ENCODE peak calls at places on chromosomes 11 and 22, in eight cellular contexts. I, S, Q, T, B, U, X and G are unnamed samples.

GRCh38 chr11:10329935-10330334 is 25.1 kb downstream of the ADM start:
- DNase-seq in X (no peak), Q (no peak), I (no peak), S (no peak), U (no peak), B (no peak), T (no peak), G (no peak)

GRCh38 chr11:69587454-69588081 is 53.4 kb upstream of the CCND1 start:
- DNase-seq in B (no peak), Q (no peak), U (no peak), X (no peak), T (no peak), S (peak), I (peak), G (no peak)

GRCh38 chr11:64348611-64349387 is 8.8 kb downstream of the CCDC88B start:
- DNase-seq in I (no peak), S (no peak), U (no peak), X (peak), T (peak), B (peak), Q (no peak), G (no peak)

GRCh38 chr11:61963016-61963281 is 4.5 kb downstream of the FTH1 start:
- DNase-seq in B (no peak), S (no peak), T (no peak), I (no peak), X (no peak), U (peak), Q (peak), G (no peak)

GRCh38 chr22:31881198-31881597 is 63.1 kb upstream of the YWHAH start:
- DNase-seq in B (no peak), X (no peak), T (no peak), S (no peak), Q (no peak), I (no peak), U (no peak), G (no peak)

GRCh38 chr11:87493516-87493915 is 455.8 kb downstream of the TMEM135 start:
- DNase-seq in U (no peak), X (peak), Q (no peak), I (no peak), T (no peak), S (no peak), B (no peak), G (no peak)

GRCh38 chr22:36759481-36760159 is 16.3 kb downstream of the IFT27 start:
- DNase-seq in X (no peak), I (no peak), T (no peak), U (no peak), Q (no peak), S (no peak), B (no peak), G (no peak)

GRCh38 chr11:68828155-68828931 is 13.4 kb downstream of the CPT1A start:
- DNase-seq in B (no peak), S (no peak), Q (no peak), I (no peak), X (no peak), T (no peak), U (no peak), G (no peak)

GRCh38 chr22:50483556-50483955 is 2.2 kb downstream of the ADM2 start:
- DNase-seq in S (no peak), Q (no peak), T (no peak), U (no peak), I (no peak), X (no peak), B (no peak), G (no peak)

GRCh38 chr11:70933986-70934583 is 318.3 kb downstream of the SHANK2 start:
- DNase-seq in B (no peak), S (no peak), I (no peak), X (no peak), Q (no peak), U (no peak), T (no peak), G (peak)

GRCh38 chr11:6418958-6419611 is at the start of gene APBB1:
- DNase-seq in Q (peak), T (peak), I (peak), U (peak), S (no peak), X (peak), B (peak), G (peak)

GRCh38 chr11:122398167-122398566 is 257.4 kb upstream of the UBASH3B start:
- DNase-seq in Q (no peak), U (no peak), S (no peak), B (no peak), T (no peak), X (no peak), I (no peak), G (no peak)

GRCh38 chr11:108494182-108494581 is 4.0 kb downstream of the POGLUT3 start:
- DNase-seq in U (no peak), Q (no peak), S (no peak), I (no peak), T (no peak), X (no peak), B (no peak), G (no peak)

GRCh38 chr22:40479126-40479800 is 108.9 kb downstream of the SGSM3 start:
- DNase-seq in Q (no peak), I (no peak), S (no peak), T (no peak), U (no peak), X (no peak), B (no peak), G (no peak)

GRCh38 chr11:78860720-78861422 is 286.2 kb upstream of the NARS2 start:
- DNase-seq in Q (no peak), B (no peak), T (no peak), I (no peak), X (peak), S (no peak), U (no peak), G (no peak)

GRCh38 chr11:7520011-7520942 is 6.5 kb downstream of the PPFIBP2 start:
- DNase-seq in S (no peak), X (no peak), B (no peak), U (no peak), I (no peak), Q (no peak), T (peak), G (no peak)

GRCh38 chr11:68342459-68343158 is 30.2 kb downstream of the LRP5 start:
- DNase-seq in Q (no peak), X (peak), S (peak), I (no peak), U (no peak), B (no peak), T (no peak), G (no peak)

GRCh38 chr22:37504964-37505363 is 14.3 kb downstream of the CARD10 start:
- DNase-seq in I (no peak), T (no peak), U (no peak), X (no peak), Q (no peak), S (no peak), B (no peak), G (no peak)

GRCh38 chr11:65803797-65804492 is 17.1 kb downstream of the OVOL1 start:
- DNase-seq in Q (no peak), S (no peak), B (no peak), U (no peak), T (no peak), I (no peak), X (peak), G (no peak)

GRCh38 chr11:18769802-18770456 is 21.7 kb downstream of the PTPN5 start:
- DNase-seq in I (no peak), Q (no peak), T (peak), U (no peak), X (peak), B (no peak), S (no peak), G (peak)

GRCh38 chr11:64793271-64794160 is 9.5 kb downstream of the MAP4K2 start:
- DNase-seq in Q (no peak), I (no peak), X (no peak), U (no peak), B (no peak), T (no peak), S (no peak), G (peak)

GRCh38 chr22:40411506-40411861 is 41.1 kb downstream of the SGSM3 start:
- DNase-seq in I (no peak), Q (no peak), X (no peak), S (no peak), T (no peak), B (no peak), U (no peak), G (no peak)

GRCh38 chr11:12914401-12914912 is 94.7 kb upstream of the RASSF10 start:
- DNase-seq in S (no peak), U (no peak), B (peak), Q (no peak), I (peak), X (peak), T (peak), G (peak)

GRCh38 chr11:69925366-69926196 is 106.4 kb upstream of the FGF3 start:
- DNase-seq in T (no peak), X (no peak), U (no peak), Q (peak), B (no peak), I (no peak), S (no peak), G (peak)

GRCh38 chr22:27962268-27963191 is 43.5 kb upstream of the PITPNB start:
- DNase-seq in U (no peak), B (no peak), S (no peak), T (no peak), Q (no peak), X (no peak), I (no peak), G (no peak)

GRCh38 chr11:57514538-57515331 is 767 bp downstream of the SLC43A1 start:
- DNase-seq in X (peak), I (peak), B (no peak), T (peak), S (no peak), Q (peak), U (peak), G (peak)

GRCh38 chr22:17258015-17258827 is 39.0 kb upstream of the ADA2 start:
- DNase-seq in B (peak), T (peak), X (peak), I (no peak), U (peak), Q (peak), S (no peak), G (peak)

GRCh38 chr11:130096823-130097222 is 27.1 kb downstream of the APLP2 start:
- DNase-seq in X (no peak), S (no peak), U (no peak), T (no peak), B (no peak), Q (no peak), I (no peak), G (no peak)

GRCh38 chr11:35851342-35851741 is 92.5 kb upstream of the LDLRAD3 start:
- DNase-seq in I (no peak), X (no peak), U (no peak), B (no peak), T (no peak), S (no peak), Q (no peak), G (no peak)

GRCh38 chr11:115869780-115870431 is 365.7 kb upstream of the CADM1 start:
- DNase-seq in U (no peak), T (peak), I (no peak), Q (no peak), B (peak), X (peak), S (no peak), G (no peak)

GRCh38 chr11:65962136-65962564 is 616 bp downstream of the SART1 start:
- DNase-seq in X (no peak), S (no peak), B (no peak), U (no peak), Q (no peak), I (no peak), T (no peak), G (no peak)

GRCh38 chr11:35794850-35795249 is 132.3 kb downstream of the TRIM44 start:
- DNase-seq in U (no peak), T (no peak), X (no peak), S (no peak), Q (no peak), B (no peak), I (no peak), G (no peak)

GRCh38 chr11:9280655-9281301 is 15.6 kb upstream of the DENND5A start:
- DNase-seq in U (peak), B (no peak), T (peak), S (no peak), I (no peak), Q (no peak), X (no peak), G (no peak)

GRCh38 chr11:94672636-94673035 is 95.5 kb upstream of the AMOTL1 start:
- DNase-seq in T (no peak), I (no peak), X (no peak), Q (no peak), U (no peak), B (no peak), S (no peak), G (no peak)

GRCh38 chr11:69171476-69171875 is 15.7 kb downstream of the SMIM38 start:
- DNase-seq in U (no peak), X (no peak), Q (no peak), I (no peak), T (no peak), S (no peak), B (no peak), G (no peak)

GRCh38 chr11:72832301-72833082 is 18.3 kb downstream of the ATG16L2 start:
- DNase-seq in S (no peak), B (no peak), T (no peak), I (no peak), Q (no peak), X (no peak), U (no peak), G (no peak)

GRCh38 chr11:19444231-19444630 is 203.5 kb upstream of the E2F8 start:
- DNase-seq in I (no peak), Q (no peak), S (no peak), T (no peak), B (no peak), U (no peak), X (no peak), G (no peak)

GRCh38 chr11:88575876-88576275 is 238.3 kb upstream of the CTSC start:
- DNase-seq in U (no peak), S (no peak), Q (no peak), I (no peak), X (no peak), B (no peak), T (no peak), G (no peak)

DNA sequence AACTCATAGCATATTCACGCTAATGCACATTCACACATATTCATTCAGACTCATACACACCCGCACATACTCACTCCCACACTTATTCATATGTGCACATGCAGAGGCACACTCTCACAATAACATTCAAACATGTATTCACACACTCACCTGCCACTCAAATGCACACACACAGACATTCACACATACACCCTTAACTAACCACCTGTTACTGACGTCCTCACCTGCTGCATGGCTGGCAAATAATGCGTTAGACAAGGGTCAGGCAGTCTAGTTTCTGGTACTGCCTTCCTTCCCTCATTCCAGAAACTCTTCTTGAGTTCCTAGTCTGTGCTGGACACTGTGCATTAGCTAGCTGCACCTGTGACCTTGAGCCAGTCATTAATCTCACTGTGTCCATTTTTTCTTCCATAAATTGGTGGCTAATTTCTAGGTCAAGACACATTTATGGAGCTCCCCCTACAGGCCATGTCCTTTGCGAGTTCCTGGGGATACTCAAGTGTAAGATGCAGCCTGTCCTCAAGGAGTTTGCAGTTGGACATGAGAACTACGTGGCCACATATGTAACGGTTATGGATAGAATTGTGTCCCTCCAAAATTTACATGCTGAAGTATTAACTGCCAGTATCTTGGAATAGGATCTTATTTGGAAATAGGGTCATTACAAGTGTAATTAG is 34.5 kb upstream of the SEZ6L start:
- DNase-seq in B (peak), U (no peak), Q (no peak), X (peak), T (peak), S (peak), I (no peak), G (no peak)
- TF ChIP-seq CTCF in B (peak), U (no peak), Q (no peak), X (peak), T (peak), S (peak), I (no peak), G (no peak)

GRCh38 chr11:83166193-83166866 is 9.4 kb downstream of the PCF11 start:
- DNase-seq in I (no peak), B (no peak), S (no peak), X (no peak), Q (no peak), U (no peak), T (no peak), G (no peak)
- H3K27ac ChIP-seq in I (no peak), B (no peak), S (no peak), X (no peak), Q (no peak), U (no peak), T (no peak), G (no peak)

DNA sequence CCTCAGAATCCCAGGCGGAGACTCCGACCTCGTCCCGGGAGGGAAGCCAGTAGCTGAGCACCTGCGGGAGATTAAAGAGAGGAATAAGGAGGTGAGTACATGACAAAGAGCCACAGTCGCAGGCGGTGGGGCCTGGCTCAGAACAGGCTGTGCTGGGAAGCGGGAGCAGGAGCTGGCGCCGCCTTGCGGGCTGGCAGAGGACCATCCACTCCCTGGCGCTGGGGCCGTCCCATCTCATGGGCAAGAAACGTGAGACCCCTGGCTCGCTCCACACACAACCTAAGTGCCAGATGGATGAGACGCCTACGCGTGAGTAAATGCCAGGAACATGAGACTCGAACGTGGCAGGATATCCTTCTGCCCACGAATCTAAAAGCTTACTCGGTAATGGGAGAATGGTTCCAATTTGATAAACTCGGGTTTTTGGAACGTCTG is 6.3 kb downstream of the CEND1 start:
- DNase-seq in Q (peak), I (no peak), S (peak), X (peak), B (peak), T (no peak), U (no peak), G (peak)
- TF ChIP-seq CTCF in Q (peak), I (no peak), S (peak), X (peak), B (peak), T (no peak), U (no peak), G (peak)

GRCh38 chr11:126915430-126915829 is 85.1 kb downstream of the KIRREL3 start:
- DNase-seq in S (no peak), X (no peak), U (no peak), Q (no peak), I (no peak), B (no peak), T (no peak), G (no peak)
- H3K27ac ChIP-seq in S (no peak), X (no peak), U (no peak), Q (no peak), I (peak), B (no peak), T (no peak), G (no peak)

DNA sequence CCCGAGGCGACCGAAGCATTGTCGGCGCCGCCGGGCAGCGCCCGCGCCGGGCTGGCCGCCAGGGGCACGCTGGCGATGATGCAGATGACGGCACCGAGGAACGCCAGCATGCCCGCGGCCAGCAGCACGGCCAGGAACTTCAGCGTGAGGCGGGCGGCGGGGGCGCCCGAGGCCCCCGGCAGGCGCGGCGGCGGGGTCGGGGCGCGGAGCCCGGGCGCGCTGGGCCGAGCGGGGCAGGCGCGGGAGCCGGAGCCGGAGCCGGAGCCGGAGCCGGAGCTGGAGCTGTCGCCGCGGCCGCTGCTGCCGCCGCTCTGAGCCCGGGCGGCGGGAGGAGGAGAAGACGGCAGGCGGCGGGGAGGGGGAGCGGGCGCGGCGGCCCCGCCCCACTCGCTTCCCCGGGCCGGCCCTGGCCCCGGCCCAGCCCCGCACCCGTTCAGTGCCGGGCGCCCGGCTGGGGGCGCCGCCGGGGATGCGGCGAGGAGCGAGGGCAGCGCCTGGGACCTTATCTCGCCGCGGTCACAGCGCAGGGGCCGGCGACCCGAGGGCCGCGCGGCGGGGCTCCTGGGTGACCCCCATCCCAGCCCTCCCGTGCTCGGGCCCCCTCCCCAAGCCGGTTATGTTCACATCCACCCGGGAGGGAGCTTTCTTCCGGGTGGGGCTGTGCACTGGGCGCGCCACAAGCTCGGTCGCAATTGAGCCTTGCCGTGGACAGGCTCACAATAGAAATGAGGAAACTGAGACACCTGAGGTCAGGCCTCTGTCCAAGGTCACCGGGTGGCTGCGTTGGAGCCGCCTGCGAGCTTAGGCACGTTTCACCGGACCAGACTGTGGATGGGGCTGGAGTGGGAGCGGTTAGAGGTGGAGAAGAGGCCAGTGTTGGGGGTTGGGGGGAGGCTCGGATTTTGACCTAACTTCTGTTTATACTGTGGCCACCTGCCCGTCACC is at the start of gene NPTXR:
- DNase-seq in S (no peak), X (peak), U (peak), T (no peak), Q (no peak), B (peak), I (peak), G (no peak)
- TF ChIP-seq CTCF in S (no peak), X (no peak), U (no peak), T (no peak), Q (no peak), B (no peak), I (no peak), G (no peak)

GRCh38 chr11:17185938-17186337 is 21.8 kb downstream of the PIK3C2A start:
- DNase-seq in B (no peak), Q (no peak), I (no peak), X (no peak), S (no peak), U (no peak), T (no peak), G (no peak)
- H3K27ac ChIP-seq in B (no peak), Q (no peak), I (no peak), X (no peak), S (no peak), U (no peak), T (no peak), G (no peak)

DNA sequence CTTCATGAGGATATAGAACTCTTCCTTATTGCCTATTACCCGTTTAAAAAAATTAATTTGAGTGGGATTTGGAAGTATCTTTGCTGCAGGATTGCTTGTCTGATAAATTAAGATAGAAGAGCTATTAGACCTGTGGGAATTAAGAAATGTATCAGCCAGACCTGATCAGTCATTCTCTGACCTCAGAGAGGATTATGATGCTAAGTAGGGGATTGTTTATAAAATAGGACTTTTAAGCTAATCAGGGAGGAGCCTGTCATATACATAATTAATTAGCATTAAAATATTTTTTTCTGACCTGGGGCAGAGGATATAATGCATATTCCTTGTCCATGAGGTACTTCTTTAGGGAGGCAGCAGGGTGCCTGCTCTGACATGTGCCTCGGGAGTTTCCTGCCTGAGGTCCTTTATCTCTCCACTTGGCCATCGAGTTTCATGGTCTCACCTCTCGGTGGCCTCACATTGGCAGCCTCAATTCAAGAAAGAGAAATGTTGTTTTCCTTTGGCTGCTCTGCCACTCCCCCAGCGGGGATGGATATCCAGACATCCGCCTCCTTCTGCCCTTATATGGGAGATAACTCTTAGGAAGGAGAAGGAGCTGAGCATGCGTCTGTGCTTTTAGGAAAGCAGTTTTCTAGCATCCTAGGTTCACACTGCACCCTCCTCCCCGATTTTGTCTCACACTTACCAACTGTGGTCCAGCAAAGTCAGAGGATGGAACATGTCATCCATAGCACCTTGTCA is 41.1 kb downstream of the DIXDC1 start:
- DNase-seq in U (no peak), Q (no peak), T (no peak), I (no peak), B (peak), X (peak), S (no peak), G (no peak)
- TF ChIP-seq CTCF in U (no peak), Q (no peak), T (no peak), I (no peak), B (no peak), X (no peak), S (no peak), G (no peak)